ENCODE peak calls at places on chromosomes 7 and 10, in seven cellular contexts. B is ovary, K is OCI-LY7, A is lung, R is H9, J is neural progenitor cell, U is GM13977. S is an unnamed sample.

GRCh38 chr10:70908426-70909296 is 20.3 kb upstream of the PCBD1 start:
- DNase-seq in B (no peak), K (no peak), A (no peak), R (no peak), J (no peak), U (no peak), S (no peak)

GRCh38 chr7:45920543-45921380 is at the start of gene IGFBP3:
- DNase-seq in B (peak; percentile 74), K (no peak), A (no peak), R (peak; percentile 76), J (peak; percentile 93), U (peak; percentile 49), S (no peak)

GRCh38 chr10:9733764-9734163 is 1283.9 kb upstream of the CELF2 start:
- DNase-seq in B (no peak), K (no peak), A (no peak), R (no peak), J (no peak), U (no peak), S (no peak)

GRCh38 chr10:1454428-1454827 is 282.9 kb downstream of the ADARB2 start:
- DNase-seq in B (no peak), K (peak; percentile 92), A (no peak), R (no peak), J (no peak), U (no peak), S (no peak)

GRCh38 chr7:20304366-20304765 is 26.3 kb upstream of the ITGB8 start:
- DNase-seq in B (no peak), K (no peak), A (no peak), R (no peak), J (no peak), U (no peak), S (no peak)

GRCh38 chr7:128204455-128204854 is 36.6 kb upstream of the LEP start:
- DNase-seq in B (no peak), K (no peak), A (no peak), R (peak; percentile 9), J (no peak), U (no peak), S (no peak)

GRCh38 chr7:13908667-13909382 is 80.6 kb downstream of the ETV1 start:
- DNase-seq in B (no peak), K (no peak), A (no peak), R (no peak), J (peak; percentile 38), U (no peak), S (no peak)

GRCh38 chr7:121940907-121941306 is 67.9 kb downstream of the PTPRZ1 start:
- DNase-seq in B (no peak), K (no peak), A (no peak), R (no peak), J (no peak), U (no peak), S (no peak)

GRCh38 chr7:32108651-32109050 is 38.4 kb upstream of the PDE1C start:
- DNase-seq in B (no peak), K (no peak), A (no peak), R (no peak), J (no peak), U (no peak), S (no peak)

GRCh38 chr10:69333205-69333604 is 54.9 kb downstream of the HK1 start:
- DNase-seq in B (no peak), K (no peak), A (peak; percentile 67), R (peak; percentile 81), J (peak; percentile 72), U (no peak), S (no peak)

GRCh38 chr10:17586741-17587720 is 30.1 kb downstream of the HACD1 start:
- DNase-seq in B (no peak), K (peak; percentile 29), A (no peak), R (no peak), J (no peak), U (no peak), S (no peak)

GRCh38 chr7:41732279-41733062 is 29.6 kb upstream of the INHBA start:
- DNase-seq in B (no peak), K (peak; percentile 6), A (no peak), R (no peak), J (peak; percentile 26), U (no peak), S (no peak)
- TF ChIP-seq CTCF in B (peak; percentile 15), K (peak; percentile 82), A (no peak), R (peak; percentile 75), J (peak; percentile 70), U (peak; percentile 38), S (peak; percentile 95)

GRCh38 chr10:132397671-132398565 is 918 bp downstream of the PWWP2B start:
- DNase-seq in B (peak; percentile 70), K (peak; percentile 48), A (peak; percentile 52), R (no peak), J (peak; percentile 58), U (no peak), S (no peak)

GRCh38 chr10:132395704-132396494 is 1.1 kb upstream of the PWWP2B start:
- DNase-seq in B (peak; percentile 88), K (no peak), A (peak; percentile 71), R (peak; percentile 78), J (peak; percentile 81), U (no peak), S (no peak)

GRCh38 chr10:132394936-132395703 is 1.9 kb upstream of the PWWP2B start:
- DNase-seq in B (peak; percentile 37), K (no peak), A (peak; percentile 29), R (no peak), J (no peak), U (no peak), S (no peak)

GRCh38 chr10:132397036-132397541 is at the start of gene PWWP2B:
- DNase-seq in B (peak; percentile 79), K (peak; percentile 23), A (no peak), R (no peak), J (peak; percentile 70), U (peak; percentile 77), S (no peak)

GRCh38 chr10:132396495-132397035 is 435 bp upstream of the PWWP2B start:
- DNase-seq in B (peak; percentile 76), K (peak; percentile 57), A (peak; percentile 51), R (no peak), J (peak; percentile 86), U (peak; percentile 74), S (no peak)
- TF ChIP-seq CTCF in B (no peak), K (no peak), A (peak; percentile 5), R (peak; percentile 31), J (peak; percentile 48), U (peak; percentile 21), S (peak; percentile 61)

DNA sequence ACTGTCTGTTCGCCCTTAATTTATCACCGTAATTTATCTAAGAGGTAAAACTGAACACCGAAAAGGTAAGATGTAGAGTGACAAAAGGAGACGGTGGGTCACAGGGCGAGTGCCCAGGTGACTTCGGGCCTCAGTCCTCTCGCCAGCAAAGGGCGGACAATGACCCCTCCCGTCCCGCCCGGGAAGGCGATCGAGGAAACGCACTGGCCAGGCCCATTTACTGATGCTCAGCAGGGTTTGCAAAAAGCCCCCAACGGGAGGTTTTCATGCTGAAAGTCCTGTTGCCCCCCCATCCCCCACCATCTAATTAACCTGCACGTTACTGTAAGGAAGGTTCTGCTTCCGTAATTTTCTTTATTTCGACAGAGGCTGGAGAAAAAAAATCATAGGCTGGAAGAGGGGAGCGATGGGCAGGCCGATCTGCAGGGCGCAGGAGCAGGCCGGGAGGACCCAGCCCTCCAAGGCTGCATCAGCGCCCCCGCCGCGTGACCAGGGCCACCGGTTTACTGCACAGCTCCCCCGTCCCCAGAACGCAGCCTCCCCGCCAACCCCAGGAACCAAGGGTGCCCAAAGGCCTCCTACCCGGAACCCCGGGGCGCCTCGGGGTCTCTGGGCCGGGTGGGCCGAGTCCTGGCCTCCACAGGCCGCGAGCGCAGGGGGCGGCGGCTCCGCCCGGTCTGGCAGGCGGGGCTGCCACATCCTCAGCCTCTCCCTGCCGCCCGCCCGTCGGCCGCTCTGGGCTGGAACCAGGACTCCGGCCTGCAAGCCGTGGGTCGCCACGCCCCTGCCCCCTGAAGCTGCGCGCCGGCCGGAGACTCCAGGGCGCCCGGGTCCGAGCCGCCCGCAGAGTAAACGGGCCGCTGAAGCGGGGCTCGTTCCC is 637 bp downstream of the OAT start:
- DNase-seq in B (peak; percentile 76), K (peak; percentile 35), A (peak; percentile 45), R (peak; percentile 54), J (peak; percentile 74), U (peak; percentile 40), S (peak; percentile 93)
- TF ChIP-seq CTCF in B (no peak), K (peak; percentile 35), A (no peak), R (peak; percentile 15), J (no peak), U (no peak), S (peak; percentile 60)

GRCh38 chr7:69049341-69049740 is 548.9 kb upstream of the AUTS2 start:
- DNase-seq in B (no peak), K (no peak), A (no peak), R (no peak), J (no peak), U (no peak), S (no peak)
- TF ChIP-seq CTCF in B (no peak), K (no peak), A (no peak), R (no peak), J (no peak), U (no peak), S (no peak)

DNA sequence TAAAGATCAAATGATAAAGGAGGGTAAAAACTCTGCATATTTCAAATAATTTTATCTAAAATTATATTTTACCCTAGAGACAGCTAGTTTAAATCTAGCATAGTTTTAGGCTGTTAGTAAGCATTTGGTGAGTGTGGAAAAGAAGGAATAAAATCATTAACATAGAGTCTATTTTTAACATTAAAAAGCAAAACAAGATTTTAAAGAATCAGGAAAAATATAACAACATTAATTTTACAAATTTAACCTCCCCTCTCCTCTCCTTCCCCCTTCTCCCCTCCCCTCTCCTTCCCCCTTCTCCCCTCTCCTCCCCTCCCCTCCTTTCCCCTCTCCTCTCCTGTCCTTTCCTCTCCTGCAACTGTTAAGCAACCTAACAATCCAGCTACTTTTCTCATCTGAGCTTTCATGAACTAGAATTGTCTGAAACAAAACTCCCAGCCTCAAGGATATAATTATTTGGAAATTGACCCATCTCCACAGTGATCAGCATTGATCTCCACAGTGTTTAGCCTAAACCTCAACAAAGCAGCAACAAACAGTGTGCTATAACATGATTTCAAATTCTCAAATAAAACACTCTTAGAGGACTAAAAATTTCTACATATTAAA is 293.2 kb downstream of the PPP1R3A start:
- DNase-seq in B (no peak), K (no peak), A (no peak), R (no peak), J (no peak), U (no peak), S (no peak)
- TF ChIP-seq CTCF in B (no peak), K (no peak), A (no peak), R (no peak), J (no peak), U (no peak), S (no peak)

S was measured in chondrocyte.